ENCODE peak calls at places on chromosome 20, in six cellular contexts. C is H9; X is IMR-90; M is CD4-positive, alpha-beta T cell; H is endothelial cell of umbilical vein; Z is HFF-Myc. U is an unnamed sample.

GRCh38 chr20:62133864-62134263 is 9.3 kb downstream of the PSMA7 start:
- DNase-seq in M (no peak), C (no peak), X (no peak), H (no peak), Z (no peak), U (no peak)

GRCh38 chr20:44309763-44310663 is 989 bp downstream of the FITM2 start:
- DNase-seq in Z (no peak), C (no peak), H (peak; percentile 15), X (peak; percentile 58), M (no peak), U (peak; percentile 56)

GRCh38 chr20:39214778-39215177 is 252.6 kb downstream of the DHX35 start:
- DNase-seq in X (no peak), C (peak; percentile 50), Z (no peak), M (no peak), H (no peak), U (no peak)

GRCh38 chr20:43748274-43748673 is 21.5 kb upstream of the GTSF1L start:
- DNase-seq in X (peak; percentile 40), M (no peak), H (no peak), C (no peak), Z (no peak), U (no peak)

GRCh38 chr20:51385941-51386530 is 156.5 kb downstream of the NFATC2 start:
- DNase-seq in M (peak; percentile 41), H (peak; percentile 67), X (peak; percentile 41), C (peak; percentile 71), Z (no peak), U (peak; percentile 25)

GRCh38 chr20:47038581-47039560 is 144.2 kb downstream of the EYA2 start:
- DNase-seq in X (no peak), C (no peak), Z (no peak), H (no peak), M (no peak), U (no peak)

GRCh38 chr20:6489361-6490154 is 277.9 kb upstream of the BMP2 start:
- DNase-seq in X (no peak), M (no peak), H (no peak), C (no peak), Z (no peak), U (no peak)

GRCh38 chr20:18796282-18796833 is 17.2 kb upstream of the SCP2D1 start:
- DNase-seq in X (no peak), C (no peak), Z (no peak), M (no peak), H (no peak), U (no peak)

GRCh38 chr20:21513181-21513663 is 642 bp downstream of the NKX2-2 start:
- DNase-seq in C (peak; percentile 44), M (no peak), H (no peak), X (no peak), Z (no peak), U (no peak)

GRCh38 chr20:14189794-14190402 is 147.5 kb downstream of the FLRT3 start:
- DNase-seq in H (peak; percentile 36), C (no peak), M (no peak), X (peak; percentile 62), Z (peak; percentile 20), U (peak; percentile 19)

GRCh38 chr20:19090332-19090731 is 122.1 kb upstream of the SLC24A3 start:
- DNase-seq in X (no peak), H (no peak), Z (no peak), C (no peak), M (no peak), U (no peak)

GRCh38 chr20:37538003-37538402 is 10.3 kb upstream of the BLCAP start:
- DNase-seq in X (peak; percentile 55), C (peak; percentile 27), Z (no peak), M (no peak), H (no peak), U (peak; percentile 40)

GRCh38 chr20:18928626-18929025 is 115.0 kb downstream of the SCP2D1 start:
- DNase-seq in X (no peak), Z (no peak), C (no peak), H (no peak), M (no peak), U (no peak)

GRCh38 chr20:41366546-41367392 is at the start of gene EMILIN3:
- DNase-seq in H (no peak), Z (no peak), C (peak; percentile 61), X (no peak), M (no peak), U (no peak)

GRCh38 chr20:21100590-21101452 is 5.3 kb downstream of the LINC00237 start:
- DNase-seq in Z (no peak), M (no peak), H (peak; percentile 10), C (peak; percentile 79), X (peak; percentile 2), U (no peak)

GRCh38 chr20:24297928-24298327 is 171.5 kb upstream of the SYNDIG1 start:
- DNase-seq in H (no peak), Z (no peak), X (no peak), C (no peak), M (no peak), U (no peak)

GRCh38 chr20:24981750-24982149 is 10.8 kb downstream of the APMAP start:
- DNase-seq in M (peak; percentile 31), X (no peak), H (no peak), C (peak; percentile 4), Z (no peak), U (no peak)

GRCh38 chr20:47428851-47429336 is 72.4 kb upstream of the ZMYND8 start:
- DNase-seq in C (no peak), Z (no peak), M (no peak), H (no peak), X (no peak), U (no peak)

GRCh38 chr20:61373055-61373399 is 121.0 kb downstream of the CDH4 start:
- DNase-seq in X (no peak), Z (no peak), H (no peak), M (no peak), C (no peak), U (no peak)

GRCh38 chr20:4949833-4950178 is 51.5 kb downstream of the SLC23A2 start:
- DNase-seq in C (no peak), X (peak; percentile 63), Z (no peak), H (peak; percentile 46), M (no peak), U (no peak)

GRCh38 chr20:14597206-14597715 is 259.8 kb upstream of the FLRT3 start:
- DNase-seq in H (no peak), M (no peak), Z (no peak), C (no peak), X (no peak), U (no peak)

GRCh38 chr20:20130399-20130798 is 78.1 kb downstream of the CFAP61 start:
- DNase-seq in Z (no peak), M (no peak), X (no peak), H (peak; percentile 12), C (no peak), U (no peak)

GRCh38 chr20:57465486-57465885 is 59.5 kb downstream of the CTCFL start:
- DNase-seq in M (no peak), C (no peak), H (no peak), X (no peak), Z (no peak), U (no peak)
- TF ChIP-seq CTCF in M (no peak), C (no peak), H (no peak), X (no peak), Z (no peak), U (no peak)

DNA sequence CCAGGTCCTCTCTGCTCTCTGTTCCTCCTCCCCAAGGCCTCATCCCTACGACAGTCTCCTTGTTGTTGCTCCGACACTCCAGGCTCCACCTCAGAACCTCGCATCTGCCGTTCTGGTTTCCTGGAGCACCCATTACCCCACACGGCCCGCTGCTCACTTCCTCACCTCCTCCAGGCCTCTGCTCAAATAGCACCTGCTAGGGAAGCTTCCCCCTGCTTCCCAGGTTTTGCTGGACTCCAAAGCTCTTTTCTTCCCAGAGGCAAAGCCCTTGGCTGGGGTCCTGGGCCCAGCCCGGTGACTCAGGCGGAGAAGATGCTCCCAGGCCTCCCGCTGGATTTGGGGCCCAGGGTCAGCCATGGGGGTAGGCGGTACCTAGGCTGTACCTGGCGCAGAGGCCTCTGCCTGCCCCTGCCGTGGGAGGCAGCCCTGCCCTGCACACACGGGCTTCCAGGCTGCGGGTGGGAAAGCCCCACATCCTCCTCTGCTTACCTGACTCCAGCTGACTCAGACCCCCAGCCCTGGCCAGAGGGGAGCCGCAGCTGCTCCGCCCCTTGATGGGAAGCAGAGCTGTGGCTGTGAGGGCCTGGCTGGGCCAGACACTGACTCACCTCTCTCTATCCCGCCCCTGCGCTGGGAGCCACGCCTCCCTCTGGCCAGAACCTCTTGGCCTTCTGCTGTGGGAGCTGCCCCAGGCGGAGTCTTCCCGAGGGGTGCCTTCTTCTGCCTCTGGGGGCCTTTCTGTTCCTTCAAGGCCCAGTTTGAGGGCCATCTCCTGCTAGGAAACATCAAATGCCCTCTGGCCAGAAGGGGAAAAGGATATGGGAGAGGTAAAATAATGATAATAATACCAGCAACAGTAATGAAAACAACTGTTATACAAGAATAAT is 130.5 kb downstream of the CEBPB start:
- DNase-seq in H (peak; percentile 74), C (peak; percentile 94), X (peak; percentile 97), M (no peak), Z (no peak), U (peak; percentile 84)
- TF ChIP-seq CTCF in H (no peak), C (no peak), X (no peak), M (no peak), Z (no peak), U (no peak)

GRCh38 chr20:10040070-10040970 is 5.5 kb downstream of the ANKEF1 start:
- DNase-seq in C (no peak), H (peak; percentile 74), Z (peak; percentile 42), X (peak; percentile 85), M (no peak), U (peak; percentile 17)

GRCh38 chr20:10033905-10034304 is 882 bp upstream of the ANKEF1 start:
- DNase-seq in X (no peak), Z (no peak), H (no peak), M (no peak), C (no peak), U (no peak)

GRCh38 chr20:10034717-10035571 is at the start of gene ANKEF1:
- DNase-seq in X (peak; percentile 2), Z (peak; percentile 17), C (peak; percentile 87), H (peak; percentile 64), M (peak; percentile 84), U (no peak)
- TF ChIP-seq CTCF in X (no peak), Z (no peak), C (no peak), H (no peak), M (no peak), U (no peak)

DNA sequence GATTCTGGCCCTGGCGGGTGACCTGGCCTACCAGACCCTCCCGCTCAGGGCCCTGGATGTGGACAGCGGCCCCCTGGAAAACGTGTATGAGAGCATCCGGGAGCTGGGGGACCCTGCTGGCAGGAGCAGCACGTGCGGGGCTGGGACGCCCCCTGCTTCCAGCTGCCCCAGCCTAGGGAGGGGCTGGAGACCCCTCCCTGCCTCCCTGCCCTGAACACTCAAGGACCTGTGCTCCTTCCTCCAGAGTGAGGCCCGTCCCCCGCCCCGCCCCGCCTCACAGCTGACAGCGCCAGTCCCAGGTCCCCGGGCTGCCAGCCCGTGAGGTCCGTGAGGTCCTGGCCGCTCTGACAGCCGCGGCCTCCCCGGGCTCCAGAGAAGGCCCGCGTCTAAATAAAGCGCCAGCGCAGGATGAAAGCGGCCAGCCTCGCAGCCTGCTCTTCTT is 868 bp upstream of the SLC2A4RG start:
- DNase-seq in H (no peak), X (no peak), C (peak; percentile 79), M (peak; percentile 42), Z (no peak), U (no peak)
- TF ChIP-seq CTCF in H (no peak), X (no peak), C (no peak), M (no peak), Z (no peak), U (no peak)